ENCODE peak calls at places on chromosomes 12 and 14, in nine cellular contexts. C is NCI-H69; U is B cell; J is LoVo; O is sigmoid colon; P is neural crest cell; A is CD8-positive, alpha-beta memory T cell; I is GDM1; G is HS-27A. T is an unnamed sample.

GRCh38 chr14:61628192-61628591 is 67.1 kb upstream of the HIF1A start:
- DNase-seq in C (no peak), U (no peak), J (no peak), O (no peak), P (no peak), A (no peak), I (no peak), G (no peak), T (no peak)

GRCh38 chr14:61430066-61430757 is 108.8 kb downstream of the PRKCH start:
- DNase-seq in C (peak), U (no peak), J (no peak), O (no peak), P (no peak), A (no peak), I (no peak), G (no peak), T (no peak)

GRCh38 chr14:81849714-81850113 is 316.1 kb upstream of the SEL1L start:
- DNase-seq in C (no peak), U (no peak), J (no peak), O (no peak), P (no peak), A (no peak), I (no peak), G (no peak), T (no peak)

GRCh38 chr14:67746927-67747326 is 45.2 kb downstream of the RDH12 start:
- DNase-seq in C (no peak), U (no peak), J (no peak), O (no peak), P (no peak), A (no peak), I (no peak), G (no peak), T (no peak)

GRCh38 chr12:92570056-92570753 is 132.6 kb upstream of the PLEKHG7 start:
- DNase-seq in C (peak), U (peak), J (peak), O (peak), P (peak), A (peak), I (peak), G (peak), T (peak)

GRCh38 chr14:61644834-61645233 is 50.5 kb upstream of the HIF1A start:
- DNase-seq in C (peak), U (peak), J (no peak), O (no peak), P (no peak), A (no peak), I (no peak), G (no peak), T (no peak)

GRCh38 chr12:54035561-54036377 is 2.9 kb downstream of the HOXC5 start:
- DNase-seq in C (peak), U (no peak), J (no peak), O (no peak), P (no peak), A (no peak), I (no peak), G (no peak), T (no peak)

GRCh38 chr14:22230517-22230916 is 358.5 kb downstream of the DAD1 start:
- DNase-seq in C (no peak), U (no peak), J (no peak), O (no peak), P (no peak), A (no peak), I (no peak), G (no peak), T (no peak)

GRCh38 chr14:86882818-86883217 is 1110.2 kb downstream of the GALC start:
- DNase-seq in C (no peak), U (no peak), J (no peak), O (no peak), P (no peak), A (no peak), I (no peak), G (no peak), T (no peak)

GRCh38 chr12:56932867-56933266 is 1.3 kb downstream of the SDR9C7 start:
- DNase-seq in C (no peak), U (no peak), J (no peak), O (no peak), P (no peak), A (no peak), I (peak), G (no peak), T (peak)

T was measured in foreskin melanocyte.